ENCODE peak calls at places on chromosomes 7 and 10, in six cellular contexts. S is SK-N-SH, T is neuronal stem cell, X is astrocyte, K is HCT116, U is HepG2. H is an unnamed sample.

GRCh38 chr10:125768217-125768616 is 7.4 kb downstream of the MMP21 start:
- DNase-seq in X (no peak), K (no peak), T (no peak), U (no peak), S (peak; percentile 57), H (no peak)

GRCh38 chr7:154680894-154681659 is 321.8 kb downstream of the PAXIP1 start:
- DNase-seq in S (no peak), K (no peak), T (no peak), U (no peak), X (no peak), H (no peak)

GRCh38 chr10:34180749-34181148 is 634.3 kb downstream of the PARD3 start:
- DNase-seq in T (no peak), X (no peak), K (no peak), S (no peak), U (no peak), H (no peak)

GRCh38 chr7:28181921-28182517 is 1.4 kb upstream of the JAZF1 start:
- DNase-seq in U (no peak), T (no peak), K (no peak), X (no peak), S (no peak), H (no peak)

GRCh38 chr7:28754027-28754426 is 204.1 kb downstream of the TRIL start:
- DNase-seq in X (peak; percentile 70), S (no peak), T (no peak), U (no peak), K (no peak), H (no peak)

GRCh38 chr7:151057038-151057736 is 510 bp downstream of the CDK5 start:
- DNase-seq in U (no peak), S (peak; percentile 84), T (no peak), K (no peak), X (no peak), H (no peak)

GRCh38 chr10:20473361-20473760 is 423.8 kb downstream of the NEBL start:
- DNase-seq in U (no peak), K (no peak), X (no peak), T (no peak), S (no peak), H (no peak)

GRCh38 chr7:4436936-4437335 is 245.2 kb upstream of the FOXK1 start:
- DNase-seq in S (no peak), T (no peak), K (no peak), U (no peak), X (no peak), H (no peak)

GRCh38 chr7:85529197-85529596 is 342.3 kb upstream of the SEMA3D start:
- DNase-seq in T (no peak), X (peak; percentile 60), S (no peak), U (no peak), K (no peak), H (no peak)

GRCh38 chr10:25694206-25694933 is 239.7 kb upstream of the MYO3A start:
- DNase-seq in T (no peak), K (no peak), U (no peak), X (no peak), S (no peak), H (no peak)
- H3K4me1 ChIP-seq in T (peaks cover 2% of the 10 kb centered on the region), K (no peaks in the 10 kb centered on the region), U (no peaks in the 10 kb centered on the region), X (no peaks in the 10 kb centered on the region), S (peaks cover 8% of the 10 kb centered on the region), H (no peaks in the 10 kb centered on the region)

DNA sequence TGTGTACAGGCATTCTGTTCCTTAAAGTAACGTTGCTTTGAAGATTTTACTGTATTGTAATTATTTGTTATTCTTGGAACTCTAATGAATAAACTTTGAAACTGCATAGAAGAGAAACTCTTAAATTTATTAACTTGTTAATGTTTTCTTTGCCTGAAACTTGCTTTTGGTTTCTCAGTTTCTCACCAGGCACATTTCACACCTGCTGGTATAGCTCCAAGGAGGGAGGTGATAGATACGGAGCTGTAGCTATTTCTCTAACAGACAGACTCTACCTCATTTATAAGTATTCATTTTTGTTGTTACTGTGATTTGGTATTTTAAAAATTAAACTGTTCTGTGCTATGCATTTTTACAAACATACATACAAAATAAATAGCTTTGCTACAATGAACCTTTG is 32.7 kb downstream of the R3HCC1L start:
- DNase-seq in K (no peak), S (no peak), T (no peak), U (no peak), X (no peak), H (no peak)
- H3K9ac ChIP-seq in K (no peak overlapping the region), S (no peak overlapping the region), T (no peak overlapping the region), U (no peak overlapping the region), X (no peak overlapping the region), H (no peak overlapping the region)

DNA sequence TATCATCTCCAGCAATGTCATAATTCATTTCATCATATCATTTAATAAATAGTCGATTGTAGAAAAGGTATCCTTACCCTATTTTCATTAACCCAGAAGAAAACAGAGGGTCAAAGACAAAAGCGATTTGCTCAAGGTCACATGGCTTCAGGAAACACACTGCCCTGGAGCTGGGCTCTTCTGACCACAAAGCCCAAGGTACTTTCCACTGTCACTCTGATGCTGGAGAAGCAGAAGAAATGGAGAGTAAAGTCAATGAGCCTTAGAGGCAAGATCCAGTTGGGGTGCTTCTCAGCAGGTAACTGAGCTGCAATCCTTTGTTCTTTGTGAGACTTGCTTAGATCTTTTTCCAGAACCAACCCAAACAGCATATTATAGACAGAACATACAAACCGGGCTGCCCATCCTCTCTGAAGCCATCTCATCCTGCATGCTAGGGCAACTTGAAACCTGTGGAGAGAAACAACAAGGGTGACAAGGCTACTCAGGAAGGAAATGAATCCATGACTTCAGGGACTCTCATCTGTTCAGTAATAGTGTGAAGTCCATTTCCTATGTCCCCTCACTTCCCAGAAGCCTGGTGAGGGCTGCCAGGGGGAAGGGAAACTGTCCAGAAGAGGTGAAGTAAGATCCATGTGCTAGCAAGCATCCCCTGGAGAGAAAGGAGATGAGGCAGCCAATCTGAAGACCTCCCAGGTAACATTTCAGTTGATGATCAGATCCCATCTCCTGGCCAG is 148.6 kb upstream of the SVIL start:
- DNase-seq in U (no peak), S (no peak), K (no peak), T (no peak), X (no peak), H (no peak)
- H2AFZ ChIP-seq in U (no peak overlapping the region), S (no peak overlapping the region), K (no peak overlapping the region), T (no peak overlapping the region), X (peak overlapping the region; percentile 6), H (no peak overlapping the region)

DNA sequence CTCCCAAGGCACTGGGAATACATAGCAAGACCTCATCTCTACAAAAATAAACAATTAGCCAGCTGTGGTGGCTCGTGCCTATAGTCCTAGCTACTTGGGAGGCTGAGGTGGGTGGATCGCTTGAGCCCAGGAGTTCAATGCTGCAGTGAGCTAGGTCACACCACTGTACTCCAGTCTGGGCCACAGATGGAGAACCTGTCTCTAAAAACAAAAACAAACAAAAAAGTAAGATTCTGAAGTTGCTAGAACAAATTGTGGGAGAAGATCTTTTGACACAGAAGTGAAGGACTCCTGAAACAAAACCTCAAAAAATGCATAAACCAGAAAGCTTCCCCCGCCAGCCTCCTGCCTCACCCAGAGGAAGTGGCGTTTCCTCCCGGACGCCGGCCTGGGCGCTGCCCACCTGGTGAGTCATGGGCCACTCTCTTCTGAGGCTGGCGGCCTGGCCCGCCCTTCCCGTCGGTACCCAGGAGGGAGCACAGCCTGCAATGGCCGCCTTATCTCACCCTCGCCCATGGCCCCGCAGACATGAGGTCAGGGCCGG is 25.4 kb upstream of the ELN start:
- DNase-seq in S (no peak), K (peak; percentile 58), U (no peak), T (no peak), X (peak; percentile 81), H (no peak)
- H3K4me1 ChIP-seq in S (peaks cover 13% of the 10 kb centered on the region), K (peaks cover 34% of the 10 kb centered on the region), U (no peaks in the 10 kb centered on the region), T (no peaks in the 10 kb centered on the region), X (peaks cover 26% of the 10 kb centered on the region), H (no peaks in the 10 kb centered on the region)

GRCh38 chr7:140315498-140316164 is 82.7 kb downstream of the SLC37A3 start:
- DNase-seq in K (no peak), X (no peak), U (no peak), T (no peak), S (no peak), H (no peak)
- H3K9ac ChIP-seq in K (no peak overlapping the region), X (peak overlapping the region; percentile 35), U (no peak overlapping the region), T (no peak overlapping the region), S (no peak overlapping the region), H (no peak overlapping the region)

GRCh38 chr10:69259547-69260243 is 18.6 kb upstream of the HK1 start:
- DNase-seq in U (no peak), S (no peak), K (no peak), T (no peak), X (no peak), H (no peak)

GRCh38 chr10:69265521-69265920 is 12.8 kb upstream of the HK1 start:
- DNase-seq in S (no peak), K (no peak), T (no peak), X (no peak), U (no peak), H (no peak)

GRCh38 chr10:69261184-69261583 is 17.1 kb upstream of the HK1 start:
- DNase-seq in X (no peak), S (no peak), K (no peak), U (no peak), T (no peak), H (no peak)

DNA sequence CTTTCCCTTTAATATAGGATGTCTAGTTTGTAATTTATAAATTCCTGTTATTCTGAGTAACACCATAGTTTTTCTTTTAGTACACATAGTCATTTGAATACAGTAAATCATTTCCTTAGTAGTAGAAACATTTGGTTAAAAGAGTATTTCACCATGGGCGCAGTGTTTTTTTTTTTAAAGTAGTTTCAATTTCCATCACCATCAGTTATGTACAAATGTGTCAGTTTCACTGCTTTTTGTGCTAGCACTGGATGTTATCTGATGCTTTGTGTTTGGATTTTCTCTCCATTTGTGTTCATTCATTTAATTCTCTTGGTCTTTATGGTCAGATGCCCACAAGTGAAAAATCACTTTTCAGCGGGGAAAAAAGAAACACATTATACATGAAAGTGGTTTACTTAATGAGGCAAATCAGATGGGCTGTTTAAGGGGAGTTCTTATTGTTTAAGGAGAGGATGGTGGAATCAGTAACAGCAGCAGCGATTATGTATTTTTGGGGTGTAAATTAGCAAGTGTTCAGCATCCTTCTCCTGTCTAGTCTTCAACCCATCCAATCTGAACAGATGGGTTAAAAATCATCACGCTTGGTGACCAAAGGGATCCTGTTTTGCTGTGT is 15.9 kb upstream of the HK1 start:
- DNase-seq in K (no peak), T (no peak), U (no peak), S (no peak), X (no peak), H (no peak)
- H2AFZ ChIP-seq in K (no peak overlapping the region), T (no peak overlapping the region), U (no peak overlapping the region), S (no peak overlapping the region), X (no peak overlapping the region), H (no peak overlapping the region)

DNA sequence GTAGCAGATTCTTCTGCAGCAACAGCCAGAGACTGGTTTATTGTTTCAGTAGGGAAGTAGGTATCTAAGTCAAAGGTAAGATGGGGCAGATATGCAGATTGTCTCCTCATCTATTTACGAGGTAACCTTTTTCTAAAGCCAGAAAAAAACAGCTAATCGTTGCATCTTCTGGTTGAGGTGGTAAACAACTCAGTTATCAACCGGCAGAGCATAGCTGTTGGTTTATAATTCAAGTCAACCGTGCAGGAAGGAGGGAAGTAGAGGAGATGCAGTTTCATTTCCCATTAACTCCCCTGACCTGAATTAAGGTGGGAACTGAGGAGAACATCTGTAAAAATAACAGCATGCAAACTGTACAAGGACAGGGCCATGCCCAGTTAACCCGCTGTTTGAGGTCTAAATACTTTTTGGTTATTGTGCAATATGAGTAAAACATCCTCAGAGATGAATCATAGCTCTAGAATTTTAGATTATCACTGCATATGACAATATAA is 156.5 kb upstream of the ITGB1 start:
- DNase-seq in U (no peak), S (no peak), T (no peak), K (no peak), X (peak; percentile 70), H (no peak)
- H3K4me1 ChIP-seq in U (peaks cover 10% of the 10 kb centered on the region), S (no peaks in the 10 kb centered on the region), T (peaks cover 9% of the 10 kb centered on the region), K (peaks cover 6% of the 10 kb centered on the region), X (peaks cover 24% of the 10 kb centered on the region), H (peaks cover 13% of the 10 kb centered on the region)

GRCh38 chr7:140195859-140196258 is 19.1 kb upstream of the KDM7A start:
- DNase-seq in X (no peak), K (no peak), T (no peak), S (no peak), U (no peak), H (no peak)
- H3K9ac ChIP-seq in X (no peak overlapping the region), K (no peak overlapping the region), T (no peak overlapping the region), S (no peak overlapping the region), U (no peak overlapping the region), H (no peak overlapping the region)